ENCODE peak calls at places on chromosomes 5 and 9, in four cellular contexts. U, P, K and Y are unnamed samples.

GRCh38 chr9:70298245-70298771 is 39.5 kb downstream of the SMC5 start:
- DNase-seq in K (no peak), P (no peak), U (no peak), Y (no peak)

GRCh38 chr5:2371419-2371710 is 380.1 kb downstream of the IRX2 start:
- DNase-seq in K (no peak), U (no peak), P (no peak), Y (no peak)

GRCh38 chr5:81181576-81182316 is 51.4 kb upstream of the CKMT2 start:
- DNase-seq in U (no peak), P (no peak), K (no peak), Y (no peak)

GRCh38 chr9:112753725-112754124 is 3.2 kb downstream of the SNX30 start:
- DNase-seq in K (no peak), U (no peak), P (no peak), Y (no peak)

GRCh38 chr9:21096172-21096900 is 18.6 kb upstream of the IFNB1 start:
- DNase-seq in K (peak; percentile 46), U (no peak), P (no peak), Y (no peak)

GRCh38 chr5:132434391-132434790 is 56.2 kb downstream of the IRF1 start:
- DNase-seq in P (no peak), K (no peak), U (no peak), Y (no peak)

GRCh38 chr5:138461343-138462125 is 3.7 kb upstream of the EGR1 start:
- DNase-seq in K (no peak), U (no peak), P (no peak), Y (no peak)

GRCh38 chr5:102589661-102590060 is 90.9 kb upstream of the SLCO6A1 start:
- DNase-seq in U (no peak), K (no peak), P (no peak), Y (no peak)

GRCh38 chr5:56607551-56607950 is 207.8 kb upstream of the MAP3K1 start:
- DNase-seq in P (no peak), K (no peak), U (no peak), Y (no peak)

GRCh38 chr5:177094224-177095087 is 7.7 kb downstream of the FGFR4 start:
- DNase-seq in K (no peak), U (no peak), P (peak; percentile 86), Y (no peak)

GRCh38 chr5:115191439-115192031 is 21.8 kb upstream of the TRIM36 start:
- DNase-seq in K (no peak), P (no peak), U (no peak), Y (no peak)

GRCh38 chr5:145936401-145937131 is at the start of gene SH3RF2:
- DNase-seq in P (peak; percentile 67), K (no peak), U (peak; percentile 95), Y (peak; percentile 79)

GRCh38 chr5:78345485-78345884 is 14.9 kb upstream of the SCAMP1 start:
- DNase-seq in U (no peak), P (no peak), K (no peak), Y (no peak)

GRCh38 chr9:20606637-20607036 is 15.7 kb downstream of the MLLT3 start:
- DNase-seq in U (no peak), K (no peak), P (no peak), Y (no peak)

GRCh38 chr9:127734247-127734746 is 797 bp downstream of the TOR2A start:
- DNase-seq in K (no peak), U (no peak), P (no peak), Y (no peak)

GRCh38 chr5:111063709-111064322 is 7.7 kb upstream of the TSLP start:
- DNase-seq in U (no peak), P (peak; percentile 31), K (no peak), Y (peak; percentile 17)

GRCh38 chr5:31133488-31133887 is 60.0 kb upstream of the CDH6 start:
- DNase-seq in P (no peak), K (no peak), U (no peak), Y (no peak)

GRCh38 chr5:57209316-57210040 is 35.6 kb downstream of the GPBP1 start:
- DNase-seq in P (no peak), U (peak; percentile 19), K (no peak), Y (no peak)

GRCh38 chr5:172411423-172412111 is 42.8 kb downstream of the SH3PXD2B start:
- DNase-seq in P (no peak), U (no peak), K (no peak), Y (no peak)

GRCh38 chr9:79360387-79361347 is 211.1 kb upstream of the TLE4 start:
- DNase-seq in K (no peak), P (no peak), U (no peak), Y (no peak)

GRCh38 chr9:89435315-89435823 is 62.5 kb downstream of the SEMA4D start:
- DNase-seq in K (no peak), U (peak; percentile 87), P (no peak), Y (no peak)

GRCh38 chr9:89984214-89984613 is 379.4 kb downstream of the GADD45G start:
- DNase-seq in P (no peak), U (no peak), K (no peak), Y (no peak)

GRCh38 chr9:132008184-132008781 is 71.4 kb downstream of the MED27 start:
- DNase-seq in K (no peak), U (no peak), P (no peak), Y (no peak)

GRCh38 chr5:143200781-143201398 is 202.6 kb downstream of the NR3C1 start:
- DNase-seq in U (no peak), P (no peak), K (no peak), Y (no peak)

GRCh38 chr5:36870399-36871040 is 6.0 kb upstream of the NIPBL start:
- DNase-seq in K (no peak), U (no peak), P (peak; percentile 72), Y (peak; percentile 38)

GRCh38 chr9:115733736-115734135 is 419.9 kb upstream of the PAPPA start:
- DNase-seq in K (no peak), P (no peak), U (no peak), Y (no peak)

GRCh38 chr9:123419721-123420559 is 63.9 kb downstream of the CRB2 start:
- DNase-seq in U (no peak), P (no peak), K (no peak), Y (no peak)

GRCh38 chr9:127232833-127233549 is 31.6 kb upstream of the GARNL3 start:
- DNase-seq in U (no peak), K (no peak), P (no peak), Y (no peak)

GRCh38 chr5:103393131-103393754 is 134.7 kb downstream of the MACIR start:
- DNase-seq in K (peak; percentile 3), P (no peak), U (no peak), Y (no peak)

GRCh38 chr5:147874910-147875367 is 3.6 kb upstream of the SCGB3A2 start:
- DNase-seq in U (no peak), K (no peak), P (no peak), Y (no peak)
- TF ChIP-seq SUZ12 in U (no peak), K (no peak), P (no peak), Y (no peak)

DNA sequence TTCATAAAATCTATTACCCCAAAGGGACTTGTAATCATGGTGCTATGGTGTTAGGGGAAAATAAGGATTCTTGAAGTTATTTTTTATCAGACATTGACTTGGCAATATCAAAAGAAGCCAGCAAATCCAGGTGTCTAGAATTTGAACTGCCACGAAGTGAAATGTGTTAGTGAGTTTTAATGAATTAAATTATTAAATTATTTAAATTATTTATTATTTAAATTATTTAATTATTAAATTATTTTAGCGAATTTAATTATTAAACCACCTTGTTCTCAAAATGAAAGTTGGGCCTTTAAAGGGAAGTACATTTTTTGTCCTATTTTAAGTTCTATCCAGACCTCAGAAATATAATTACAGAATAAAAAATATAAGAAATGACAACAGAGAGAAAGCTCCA is 332.6 kb upstream of the SMC2 start:
- DNase-seq in P (no peak), K (no peak), U (no peak), Y (no peak)
- TF ChIP-seq SP1 in P (no peak), K (no peak), U (no peak), Y (no peak)

GRCh38 chr9:96604005-96604320 is 15.7 kb downstream of the CDC14B start:
- DNase-seq in P (no peak), U (no peak), K (no peak), Y (no peak)
- TF ChIP-seq SUZ12 in P (no peak), U (no peak), K (no peak), Y (no peak)

GRCh38 chr9:35604578-35605335 is at the start of gene TESK1:
- DNase-seq in K (no peak), P (peak; percentile 64), U (peak; percentile 92), Y (peak; percentile 82)
- TF ChIP-seq SP1 in K (no peak), P (no peak), U (no peak), Y (no peak)